ENCODE peak calls at places on chromosomes 4 and X, in six cellular contexts. O is iris pigment epithelial cell; V is HS-27A; A is substantia nigra; E is KBM-7; J is activated naive CD4-positive, alpha-beta T cell treated with anti-CD3 and anti-CD28 coated beads for 36 hours. T is an unnamed sample.
A peak's percentile ranks its signal among the peaks of the same experiment; 100 is the strongest.

GRCh38 chr4:764405-765169 is 59.0 kb downstream of the PCGF3 start:
- DNase-seq in O (no peak), J (no peak), V (no peak), A (no peak), E (no peak), T (no peak)

GRCh38 chr4:1031956-1032795 is 20.8 kb downstream of the FGFRL1 start:
- DNase-seq in E (no peak), O (no peak), A (no peak), V (no peak), J (no peak), T (no peak)

GRCh38 chr4:156538210-156538609 is 433.4 kb downstream of the PDGFC start:
- DNase-seq in E (no peak), J (no peak), V (no peak), A (no peak), O (no peak), T (no peak)

GRCh38 chr4:3644849-3645627 is 112.8 kb upstream of the LRPAP1 start:
- DNase-seq in A (no peak), V (peak; percentile 17), J (no peak), E (no peak), O (no peak), T (no peak)

GRCh38 chr4:101418055-101418454 is 70.7 kb upstream of the PPP3CA start:
- DNase-seq in A (no peak), J (peak; percentile 81), E (peak; percentile 37), V (no peak), O (no peak), T (no peak)

GRCh38 chr4:103046416-103047290 is 27.1 kb upstream of the SLC9B1 start:
- DNase-seq in E (peak; percentile 59), A (no peak), V (no peak), J (peak; percentile 42), O (peak; percentile 53), T (peak; percentile 2)

GRCh38 chrX:10039821-10040793 is 72.9 kb downstream of the CLDN34 start:
- DNase-seq in J (no peak), V (no peak), O (peak; percentile 29), E (no peak), A (no peak), T (no peak)

GRCh38 chr4:141810702-141811365 is 174.5 kb downstream of the IL15 start:
- DNase-seq in A (no peak), E (no peak), J (no peak), O (no peak), V (no peak), T (no peak)

GRCh38 chr4:177107288-177107901 is 202.3 kb upstream of the NEIL3 start:
- DNase-seq in O (no peak), V (no peak), A (no peak), E (no peak), J (no peak), T (peak; percentile 10)

GRCh38 chrX:14758029-14758491 is 114.8 kb downstream of the FANCB start:
- DNase-seq in J (no peak), V (no peak), O (no peak), E (no peak), A (no peak), T (no peak)

GRCh38 chr4:85762204-85762884 is 287.4 kb downstream of the ARHGAP24 start:
- DNase-seq in A (no peak), J (no peak), V (no peak), O (peak; percentile 95), E (no peak), T (no peak)

GRCh38 chr4:81454498-81454897 is 17.2 kb downstream of the RASGEF1B start:
- DNase-seq in A (no peak), O (no peak), J (peak; percentile 76), V (no peak), E (peak; percentile 12), T (no peak)

GRCh38 chrX:71941771-71942170 is 31.1 kb downstream of the NHSL2 start:
- DNase-seq in J (no peak), V (no peak), A (no peak), O (peak; percentile 57), E (no peak), T (no peak)

T was measured in C1 segment of cervical spinal cord.